ENCODE peak calls at places on chromosome 22, in five cellular contexts. One of them, this sample, is unnamed.

GRCh38 chr22:38638216-38638615 is 18.0 kb downstream of the FAM227A start:
- DNase-seq in left ventricle myocardium inferior: no peak
- DNase-seq in dorsolateral prefrontal cortex: no peak
- DNase-seq in A549: no peak
- DNase-seq in fibroblast of the aortic adventitia: no peak
- DNase-seq in this sample: no peak

GRCh38 chr22:36323182-36323854 is 64.4 kb downstream of the MYH9 start:
- DNase-seq in left ventricle myocardium inferior: peak
- DNase-seq in dorsolateral prefrontal cortex: no peak
- DNase-seq in fibroblast of the aortic adventitia: peak
- DNase-seq in A549: no peak
- DNase-seq in this sample: no peak

GRCh38 chr22:48748113-48748859 is 1079.4 kb downstream of the BRD1 start:
- DNase-seq in left ventricle myocardium inferior: no peak
- DNase-seq in dorsolateral prefrontal cortex: no peak
- DNase-seq in fibroblast of the aortic adventitia: no peak
- DNase-seq in A549: no peak
- DNase-seq in this sample: no peak

GRCh38 chr22:29524440-29525191 is 28.9 kb downstream of the THOC5 start:
- DNase-seq in left ventricle myocardium inferior: peak
- DNase-seq in dorsolateral prefrontal cortex: no peak
- DNase-seq in fibroblast of the aortic adventitia: peak
- DNase-seq in A549: peak
- DNase-seq in this sample: no peak

GRCh38 chr22:30234786-30235470 is 11.6 kb downstream of the LIF start:
- DNase-seq in fibroblast of the aortic adventitia: peak
- DNase-seq in dorsolateral prefrontal cortex: no peak
- DNase-seq in A549: no peak
- DNase-seq in left ventricle myocardium inferior: no peak
- DNase-seq in this sample: no peak

GRCh38 chr22:20793386-20794131 is 19.6 kb downstream of the SERPIND1 start:
- DNase-seq in left ventricle myocardium inferior: no peak
- DNase-seq in dorsolateral prefrontal cortex: no peak
- DNase-seq in A549: no peak
- DNase-seq in fibroblast of the aortic adventitia: peak
- DNase-seq in this sample: no peak

GRCh38 chr22:33167998-33168397 is 109.8 kb upstream of the SYN3 start:
- DNase-seq in dorsolateral prefrontal cortex: no peak
- DNase-seq in A549: no peak
- DNase-seq in fibroblast of the aortic adventitia: no peak
- DNase-seq in left ventricle myocardium inferior: no peak
- DNase-seq in this sample: no peak

GRCh38 chr22:19879651-19879995 is 24.9 kb upstream of the GNB1L start:
- DNase-seq in dorsolateral prefrontal cortex: peak
- DNase-seq in fibroblast of the aortic adventitia: no peak
- DNase-seq in A549: no peak
- DNase-seq in left ventricle myocardium inferior: no peak
- DNase-seq in this sample: no peak

GRCh38 chr22:49097171-49097925 is 730.3 kb downstream of the BRD1 start:
- DNase-seq in left ventricle myocardium inferior: no peak
- DNase-seq in A549: no peak
- DNase-seq in fibroblast of the aortic adventitia: no peak
- DNase-seq in dorsolateral prefrontal cortex: no peak
- DNase-seq in this sample: no peak

GRCh38 chr22:46649176-46650077 is 29.2 kb downstream of the GRAMD4 start:
- DNase-seq in A549: peak
- DNase-seq in dorsolateral prefrontal cortex: no peak
- DNase-seq in fibroblast of the aortic adventitia: no peak
- DNase-seq in left ventricle myocardium inferior: peak
- DNase-seq in this sample: no peak

GRCh38 chr22:21446128-21446826 is 20.9 kb upstream of the TMEM191C start:
- DNase-seq in fibroblast of the aortic adventitia: no peak
- DNase-seq in A549: no peak
- DNase-seq in left ventricle myocardium inferior: no peak
- DNase-seq in dorsolateral prefrontal cortex: no peak
- DNase-seq in this sample: no peak

GRCh38 chr22:43867839-43868652 is 5.7 kb upstream of the SULT4A1 start:
- DNase-seq in dorsolateral prefrontal cortex: peak
- DNase-seq in A549: peak
- DNase-seq in left ventricle myocardium inferior: peak
- DNase-seq in fibroblast of the aortic adventitia: peak
- DNase-seq in this sample: peak

GRCh38 chr22:35732116-35732515 is 14.4 kb downstream of the APOL5 start:
- DNase-seq in left ventricle myocardium inferior: no peak
- DNase-seq in dorsolateral prefrontal cortex: no peak
- DNase-seq in fibroblast of the aortic adventitia: no peak
- DNase-seq in A549: no peak
- DNase-seq in this sample: no peak

GRCh38 chr22:24416095-24416494 is 11.3 kb upstream of the ADORA2A start:
- DNase-seq in fibroblast of the aortic adventitia: no peak
- DNase-seq in A549: no peak
- DNase-seq in dorsolateral prefrontal cortex: no peak
- DNase-seq in left ventricle myocardium inferior: no peak
- DNase-seq in this sample: no peak

GRCh38 chr22:49849161-49850020 is 4.3 kb upstream of the ZBED4 start:
- DNase-seq in fibroblast of the aortic adventitia: no peak
- DNase-seq in left ventricle myocardium inferior: no peak
- DNase-seq in dorsolateral prefrontal cortex: no peak
- DNase-seq in A549: no peak
- DNase-seq in this sample: no peak

GRCh38 chr22:30872282-30873041 is 96.1 kb downstream of the MORC2 start:
- DNase-seq in left ventricle myocardium inferior: no peak
- DNase-seq in dorsolateral prefrontal cortex: peak
- DNase-seq in A549: no peak
- DNase-seq in fibroblast of the aortic adventitia: no peak
- DNase-seq in this sample: peak

GRCh38 chr22:45233386-45233785 is 7.3 kb downstream of the KIAA0930 start:
- DNase-seq in A549: no peak
- DNase-seq in dorsolateral prefrontal cortex: no peak
- DNase-seq in left ventricle myocardium inferior: no peak
- DNase-seq in fibroblast of the aortic adventitia: no peak
- DNase-seq in this sample: no peak

GRCh38 chr22:38941488-38941987 is 15.9 kb upstream of the APOBEC3A start:
- DNase-seq in fibroblast of the aortic adventitia: no peak
- DNase-seq in A549: no peak
- DNase-seq in left ventricle myocardium inferior: no peak
- DNase-seq in dorsolateral prefrontal cortex: no peak
- DNase-seq in this sample: no peak

GRCh38 chr22:37462983-37463382 is 23.2 kb downstream of the MFNG start:
- DNase-seq in dorsolateral prefrontal cortex: no peak
- DNase-seq in left ventricle myocardium inferior: no peak
- DNase-seq in fibroblast of the aortic adventitia: peak
- DNase-seq in A549: no peak
- DNase-seq in this sample: no peak

GRCh38 chr22:19745155-19746133 is 15.1 kb upstream of the TBX1 start:
- DNase-seq in dorsolateral prefrontal cortex: no peak
- DNase-seq in A549: no peak
- DNase-seq in fibroblast of the aortic adventitia: no peak
- DNase-seq in left ventricle myocardium inferior: peak
- DNase-seq in this sample: no peak

GRCh38 chr22:37559901-37560681 is at the start of gene CDC42EP1:
- DNase-seq in fibroblast of the aortic adventitia: peak
- DNase-seq in dorsolateral prefrontal cortex: peak
- DNase-seq in A549: no peak
- DNase-seq in left ventricle myocardium inferior: peak
- DNase-seq in this sample: no peak

GRCh38 chr22:29700949-29701927 is 18.6 kb upstream of the CABP7 start:
- DNase-seq in fibroblast of the aortic adventitia: no peak
- DNase-seq in left ventricle myocardium inferior: no peak
- DNase-seq in A549: peak
- DNase-seq in dorsolateral prefrontal cortex: no peak
- DNase-seq in this sample: no peak

GRCh38 chr22:41237707-41238569 is 2.8 kb downstream of the CHADL start:
- DNase-seq in fibroblast of the aortic adventitia: no peak
- DNase-seq in dorsolateral prefrontal cortex: peak
- DNase-seq in A549: no peak
- DNase-seq in left ventricle myocardium inferior: peak
- DNase-seq in this sample: no peak

GRCh38 chr22:46224771-46225290 is 25.3 kb downstream of the CDPF1 start:
- DNase-seq in fibroblast of the aortic adventitia: no peak
- DNase-seq in dorsolateral prefrontal cortex: no peak
- DNase-seq in A549: no peak
- DNase-seq in left ventricle myocardium inferior: no peak
- DNase-seq in this sample: no peak

GRCh38 chr22:24499706-24500105 is 4.6 kb downstream of the UPB1 start:
- DNase-seq in left ventricle myocardium inferior: no peak
- DNase-seq in fibroblast of the aortic adventitia: no peak
- DNase-seq in A549: no peak
- DNase-seq in dorsolateral prefrontal cortex: no peak
- DNase-seq in this sample: no peak

GRCh38 chr22:46071451-46072029 is 78.8 kb upstream of the PPARA start:
- DNase-seq in A549: no peak
- DNase-seq in fibroblast of the aortic adventitia: peak
- DNase-seq in dorsolateral prefrontal cortex: peak
- DNase-seq in left ventricle myocardium inferior: peak
- DNase-seq in this sample: peak

GRCh38 chr22:26629988-26630761 is 8.4 kb downstream of the CRYBA4 start:
- DNase-seq in A549: no peak
- DNase-seq in dorsolateral prefrontal cortex: no peak
- DNase-seq in fibroblast of the aortic adventitia: no peak
- DNase-seq in left ventricle myocardium inferior: no peak
- DNase-seq in this sample: no peak

GRCh38 chr22:50102946-50103345 is 13.1 kb downstream of the MOV10L1 start:
- DNase-seq in dorsolateral prefrontal cortex: no peak
- DNase-seq in left ventricle myocardium inferior: no peak
- DNase-seq in fibroblast of the aortic adventitia: no peak
- DNase-seq in A549: peak
- DNase-seq in this sample: peak

GRCh38 chr22:22203048-22203971 is 41.3 kb upstream of the VPREB1 start:
- DNase-seq in A549: no peak
- DNase-seq in fibroblast of the aortic adventitia: no peak
- DNase-seq in left ventricle myocardium inferior: no peak
- DNase-seq in dorsolateral prefrontal cortex: no peak
- DNase-seq in this sample: no peak

GRCh38 chr22:32518848-32519247 is 44.2 kb downstream of the FBXO7 start:
- DNase-seq in dorsolateral prefrontal cortex: no peak
- DNase-seq in fibroblast of the aortic adventitia: no peak
- DNase-seq in left ventricle myocardium inferior: no peak
- DNase-seq in A549: no peak
- DNase-seq in this sample: no peak

GRCh38 chr22:29782061-29782845 is 15.1 kb downstream of the UQCR10 start:
- DNase-seq in left ventricle myocardium inferior: peak
- DNase-seq in fibroblast of the aortic adventitia: peak
- DNase-seq in dorsolateral prefrontal cortex: peak
- DNase-seq in A549: no peak
- DNase-seq in this sample: no peak

GRCh38 chr22:48559647-48560388 is 1267.9 kb downstream of the BRD1 start:
- DNase-seq in dorsolateral prefrontal cortex: no peak
- DNase-seq in A549: no peak
- DNase-seq in fibroblast of the aortic adventitia: no peak
- DNase-seq in left ventricle myocardium inferior: no peak
- DNase-seq in this sample: no peak

GRCh38 chr22:23384451-23384850 is 195.6 kb downstream of the IGLL1 start:
- DNase-seq in left ventricle myocardium inferior: no peak
- DNase-seq in fibroblast of the aortic adventitia: no peak
- DNase-seq in A549: no peak
- DNase-seq in dorsolateral prefrontal cortex: no peak
- DNase-seq in this sample: no peak

GRCh38 chr22:35842954-35843353 is 125.3 kb downstream of the APOL5 start:
- DNase-seq in A549: peak
- DNase-seq in dorsolateral prefrontal cortex: no peak
- DNase-seq in left ventricle myocardium inferior: no peak
- DNase-seq in fibroblast of the aortic adventitia: peak
- DNase-seq in this sample: peak

GRCh38 chr22:39396797-39397195 is 2.8 kb upstream of the TAB1 start:
- DNase-seq in dorsolateral prefrontal cortex: no peak
- DNase-seq in left ventricle myocardium inferior: no peak
- DNase-seq in fibroblast of the aortic adventitia: no peak
- DNase-seq in A549: no peak
- DNase-seq in this sample: no peak

GRCh38 chr22:18056161-18056666 is 21.6 kb upstream of the PEX26 start:
- DNase-seq in fibroblast of the aortic adventitia: peak
- DNase-seq in left ventricle myocardium inferior: no peak
- DNase-seq in dorsolateral prefrontal cortex: peak
- DNase-seq in A549: no peak
- DNase-seq in this sample: peak